ENCODE peak calls at places on chromosomes 4 and X, in nine cellular contexts. T is lower lobe of right lung, R is endodermal cell, X is left lung, U is PC-3, I is cardiac muscle cell, B is tibial artery, O is heart right ventricle, Q is ovary. K is an unnamed sample.

GRCh38 chr4:142345909-142346308 is 500.2 kb downstream of the INPP4B start:
- DNase-seq in T (no peak), R (no peak), X (no peak), U (no peak), I (no peak), B (no peak), O (no peak), Q (no peak), K (no peak)

GRCh38 chr4:145868637-145869409 is 69.8 kb downstream of the ZNF827 start:
- DNase-seq in T (no peak), R (no peak), X (no peak), U (peak; percentile 46), I (peak; percentile 21), B (no peak), O (no peak), Q (no peak), K (no peak)

GRCh38 chrX:23993012-23993633 is 33.9 kb downstream of the KLHL15 start:
- DNase-seq in T (no peak), R (no peak), X (no peak), U (no peak), I (peak; percentile 32), B (no peak), O (no peak), Q (no peak), K (no peak)

GRCh38 chr4:127188847-127189246 is 443.9 kb upstream of the INTU start:
- DNase-seq in T (no peak), R (peak; percentile 48), X (no peak), U (peak; percentile 3), I (peak; percentile 47), B (no peak), O (no peak), Q (no peak), K (no peak)

GRCh38 chr4:148204171-148204570 is 238.0 kb downstream of the NR3C2 start:
- DNase-seq in T (no peak), R (no peak), X (no peak), U (no peak), I (no peak), B (no peak), O (no peak), Q (no peak), K (no peak)

GRCh38 chrX:41733939-41734338 is 10.0 kb downstream of the GPR82 start:
- DNase-seq in T (no peak), R (no peak), X (no peak), U (no peak), I (no peak), B (no peak), O (no peak), Q (no peak), K (no peak)

GRCh38 chrX:70026112-70026850 is 23.5 kb downstream of the AWAT2 start:
- DNase-seq in T (no peak), R (no peak), X (no peak), U (no peak), I (peak; percentile 60), B (no peak), O (no peak), Q (no peak), K (no peak)

GRCh38 chr4:167721574-167721973 is 370.8 kb upstream of the ANXA10 start:
- DNase-seq in T (no peak), R (no peak), X (no peak), U (peak; percentile 64), I (no peak), B (no peak), O (no peak), Q (no peak), K (no peak)

GRCh38 chr4:176001171-176002006 is 64.3 kb upstream of the WDR17 start:
- DNase-seq in T (peak; percentile 61), R (peak; percentile 94), X (peak; percentile 77), U (no peak), I (peak; percentile 33), B (no peak), O (peak; percentile 16), Q (peak; percentile 31), K (peak; percentile 38)

GRCh38 chr4:180542445-180543100 is 1700.6 kb upstream of the TENM3 start:
- DNase-seq in T (no peak), R (no peak), X (no peak), U (peak; percentile 67), I (peak; percentile 26), B (no peak), O (no peak), Q (no peak), K (no peak)

GRCh38 chr4:65917486-65917885 is 247.2 kb upstream of the EPHA5 start:
- DNase-seq in T (no peak), R (no peak), X (no peak), U (peak; percentile 56), I (peak; percentile 58), B (no peak), O (no peak), Q (no peak), K (no peak)

GRCh38 chr4:97910005-97910404 is 233.3 kb downstream of the STPG2 start:
- DNase-seq in T (no peak), R (peak; percentile 69), X (no peak), U (peak; percentile 60), I (no peak), B (no peak), O (no peak), Q (no peak), K (no peak)

GRCh38 chrX:150293311-150294013 is 69.7 kb upstream of the MAMLD1 start:
- DNase-seq in T (no peak), R (no peak), X (no peak), U (peak; percentile 75), I (no peak), B (no peak), O (no peak), Q (no peak), K (no peak)

GRCh38 chr4:154743683-154744340 is at the start of gene LRAT:
- DNase-seq in T (peak; percentile 79), R (peak; percentile 95), X (peak; percentile 87), U (peak; percentile 72), I (no peak), B (no peak), O (peak; percentile 17), Q (no peak), K (peak; percentile 27)

GRCh38 chr4:145482209-145483021 is 762 bp downstream of the SMAD1 start:
- DNase-seq in T (peak; percentile 62), R (peak; percentile 82), X (peak; percentile 84), U (peak; percentile 66), I (peak; percentile 80), B (peak; percentile 36), O (peak; percentile 49), Q (peak; percentile 53), K (peak; percentile 41)

GRCh38 chr4:111014537-111014936 is 391.7 kb upstream of the PITX2 start:
- DNase-seq in T (no peak), R (peak; percentile 44), X (no peak), U (no peak), I (no peak), B (no peak), O (no peak), Q (no peak), K (no peak)

GRCh38 chrX:121987163-121987562 is 939.8 kb downstream of the GLUD2 start:
- DNase-seq in T (no peak), R (no peak), X (no peak), U (no peak), I (peak; percentile 59), B (no peak), O (no peak), Q (no peak), K (no peak)

DNA sequence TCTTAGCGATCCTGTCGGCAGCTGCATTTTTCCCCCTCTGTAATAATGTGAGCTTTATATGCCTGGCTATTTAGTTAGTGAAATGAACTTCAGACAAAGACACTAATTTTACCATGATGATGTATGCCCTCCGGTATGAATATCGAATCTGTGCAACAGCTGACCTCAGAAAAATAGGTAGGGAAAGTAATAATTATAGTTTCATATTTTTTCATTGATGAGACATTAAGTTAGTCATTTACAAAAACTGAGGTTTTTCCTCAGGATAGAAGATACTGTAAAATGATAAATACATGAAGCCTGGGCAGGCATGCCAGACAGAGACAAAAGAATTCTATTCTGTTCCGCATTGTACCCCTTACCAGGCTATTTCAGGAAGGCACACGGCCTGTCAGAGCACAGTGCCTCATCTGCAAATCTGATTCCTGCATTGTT is 155.8 kb downstream of the SHROOM3 start:
- DNase-seq in T (no peak), R (no peak), X (no peak), U (no peak), I (peak; percentile 27), B (no peak), O (no peak), Q (no peak), K (no peak)
- H3K27ac ChIP-seq in T (peak overlapping the region; percentile 88), R (peak overlapping the region; percentile 98), X (peak overlapping the region; percentile 73), U (no peak overlapping the region), I (peak overlapping the region; percentile 99), B (peak overlapping the region; percentile 88), O (peak overlapping the region; percentile 64), Q (no peak overlapping the region), K (no peak overlapping the region)

GRCh38 chrX:10109695-10110094 is 47.1 kb upstream of the CLCN4 start:
- DNase-seq in T (no peak), R (no peak), X (no peak), U (no peak), I (peak; percentile 43), B (no peak), O (peak; percentile 58), Q (peak; percentile 83), K (peak; percentile 48)
- H3K27ac ChIP-seq in T (no peak overlapping the region), R (no peak overlapping the region), X (peak overlapping the region; percentile 45), U (no peak overlapping the region), I (no peak overlapping the region), B (no peak overlapping the region), O (no peak overlapping the region), Q (peak overlapping the region; percentile 86), K (no peak overlapping the region)

DNA sequence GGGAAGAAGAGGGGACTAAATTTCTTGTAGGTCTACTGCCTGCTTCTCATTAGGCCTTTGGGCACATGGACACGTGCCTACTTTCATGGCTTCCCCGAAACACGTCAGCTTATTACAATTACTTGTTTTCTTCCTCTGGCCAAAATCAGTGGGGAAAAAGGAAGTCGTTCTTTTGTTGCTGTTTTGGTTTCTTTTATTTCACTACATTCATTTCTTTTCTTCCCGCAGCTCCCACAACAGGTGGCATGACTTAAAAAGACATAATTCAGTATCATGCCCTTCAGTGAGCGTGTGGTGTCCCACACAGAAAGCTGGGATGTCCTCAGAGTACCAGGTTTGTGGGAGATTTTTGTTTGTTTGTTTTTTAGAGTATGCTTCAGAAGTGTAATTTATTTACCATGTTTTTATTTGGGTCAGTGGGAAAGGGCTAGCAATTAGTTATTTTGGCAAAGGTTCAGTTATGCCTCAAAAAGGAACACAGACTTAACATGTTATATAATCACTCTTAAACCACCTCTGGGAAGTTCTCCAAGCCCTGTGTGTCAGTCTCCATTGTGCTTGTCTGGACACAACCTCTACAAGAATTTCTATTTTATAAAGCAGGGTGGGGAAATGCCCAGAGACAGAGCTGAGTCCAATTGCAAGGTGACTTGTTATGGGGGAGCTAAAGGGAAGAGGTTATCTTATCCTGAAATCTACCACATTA is 44.2 kb upstream of the SPRY1 start:
- DNase-seq in T (no peak), R (no peak), X (no peak), U (no peak), I (peak; percentile 63), B (no peak), O (no peak), Q (no peak), K (no peak)
- H3K27ac ChIP-seq in T (no peak overlapping the region), R (no peak overlapping the region), X (peak overlapping the region; percentile 50), U (no peak overlapping the region), I (no peak overlapping the region), B (no peak overlapping the region), O (peak overlapping the region; percentile 73), Q (no peak overlapping the region), K (no peak overlapping the region)

DNA sequence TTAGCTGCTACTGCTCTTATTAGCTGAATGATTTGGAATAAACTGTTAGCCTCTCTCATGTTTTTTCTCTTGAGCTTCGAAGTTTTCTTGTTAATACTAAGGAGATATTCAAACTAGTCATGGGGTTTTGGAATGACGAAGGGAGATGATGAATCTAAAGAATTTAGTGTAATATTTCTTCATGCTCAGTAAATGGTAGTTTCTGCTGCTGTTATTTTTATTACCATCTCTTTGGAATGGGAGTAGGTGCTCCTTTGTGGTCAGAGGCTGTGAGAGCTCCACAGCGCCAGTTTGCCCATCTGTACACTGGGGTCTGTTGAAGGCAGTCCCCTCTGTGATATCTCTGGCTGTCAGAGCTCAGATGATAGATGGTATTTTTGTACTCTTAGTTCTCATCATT is 33.7 kb downstream of the HTT start:
- DNase-seq in T (no peak), R (no peak), X (no peak), U (no peak), I (no peak), B (no peak), O (no peak), Q (no peak), K (no peak)
- H3K27ac ChIP-seq in T (peak overlapping the region; percentile 28), R (no peak overlapping the region), X (peak overlapping the region; percentile 51), U (no peak overlapping the region), I (no peak overlapping the region), B (peak overlapping the region; percentile 32), O (peak overlapping the region; percentile 45), Q (no peak overlapping the region), K (no peak overlapping the region)